ENCODE peak calls at places on chromosome 12, in nine cellular contexts. K is tibial artery, F is heart left ventricle, X is body of pancreas, O is trophoblast cell, Y is aorta, P is transverse colon, Z is testis, I is lung. N is an unnamed sample.

GRCh38 chr12:122980192-122981035 is at the start of gene ARL6IP4:
- DNase-seq in P (peak; percentile 70), F (peak; percentile 73), Y (peak; percentile 82), K (peak; percentile 73), O (peak; percentile 45), Z (peak; percentile 63), X (peak; percentile 63), I (peak; percentile 64), N (peak; percentile 63)

GRCh38 chr12:95066091-95066855 is 7.1 kb downstream of the NR2C1 start:
- DNase-seq in P (no peak), K (no peak), Y (no peak), Z (peak; percentile 80), X (no peak), I (no peak), F (no peak), O (no peak), N (no peak)

GRCh38 chr12:57485695-57486094 is 2.2 kb upstream of the MARS1 start:
- DNase-seq in X (no peak), I (no peak), K (no peak), Z (no peak), Y (no peak), O (no peak), P (no peak), F (no peak), N (no peak)

GRCh38 chr12:69421548-69421947 is 48.6 kb upstream of the FRS2 start:
- DNase-seq in O (no peak), P (no peak), Z (no peak), Y (no peak), I (no peak), X (no peak), F (no peak), K (no peak), N (no peak)

GRCh38 chr12:95859344-95859816 is 628 bp downstream of the SNRPF start:
- DNase-seq in X (no peak), O (no peak), P (no peak), Y (no peak), Z (no peak), F (no peak), I (no peak), K (no peak), N (peak; percentile 42)

GRCh38 chr12:114848661-114849060 is 164.7 kb upstream of the TBX3 start:
- DNase-seq in F (no peak), K (no peak), Z (peak; percentile 16), O (no peak), Y (no peak), P (no peak), X (no peak), I (no peak), N (no peak)

GRCh38 chr12:7749442-7749841 is 2.3 kb upstream of the CLEC4C start:
- DNase-seq in O (no peak), F (no peak), P (no peak), K (no peak), I (no peak), X (no peak), Y (no peak), Z (no peak), N (no peak)

GRCh38 chr12:13504736-13505135 is 308.2 kb downstream of the EMP1 start:
- DNase-seq in O (no peak), Z (no peak), P (no peak), K (no peak), I (no peak), F (no peak), X (no peak), Y (no peak), N (no peak)

GRCh38 chr12:120116443-120116791 is at the start of gene RAB35:
- DNase-seq in P (no peak), X (no peak), F (no peak), O (no peak), Y (no peak), I (no peak), K (no peak), Z (no peak), N (no peak)

GRCh38 chr12:25321772-25322171 is 71.0 kb upstream of the KRAS start:
- DNase-seq in P (no peak), K (no peak), Z (no peak), I (no peak), O (no peak), X (no peak), F (no peak), Y (no peak), N (no peak)

GRCh38 chr12:112007945-112008344 is 5.0 kb downstream of the TMEM116 start:
- DNase-seq in P (no peak), Y (no peak), K (no peak), O (no peak), X (no peak), I (no peak), F (no peak), Z (no peak), N (no peak)

GRCh38 chr12:74170645-74171477 is 366.8 kb upstream of the ATXN7L3B start:
- DNase-seq in O (no peak), F (no peak), I (no peak), P (no peak), Y (peak; percentile 36), X (no peak), K (no peak), Z (peak; percentile 16), N (no peak)

GRCh38 chr12:110600254-110600653 is 13.7 kb upstream of the TCTN1 start:
- DNase-seq in O (no peak), P (no peak), F (no peak), Y (no peak), K (no peak), I (no peak), X (no peak), Z (no peak), N (peak; percentile 42)

GRCh38 chr12:47520029-47520428 is 185.8 kb downstream of the RPAP3 start:
- DNase-seq in O (no peak), I (no peak), P (no peak), F (no peak), X (no peak), K (no peak), Z (no peak), Y (no peak), N (no peak)

GRCh38 chr12:47517122-47517521 is 188.7 kb downstream of the RPAP3 start:
- DNase-seq in O (no peak), Z (no peak), I (no peak), X (no peak), F (no peak), Y (no peak), K (no peak), P (no peak), N (no peak)
- H3K9me3 ChIP-seq in O (peaks cover 12% of the 10 kb centered on the region), Z (no peaks in the 10 kb centered on the region), I (peaks cover 3% of the 10 kb centered on the region), X (no peaks in the 10 kb centered on the region), F (peaks cover 10% of the 10 kb centered on the region), Y (peaks cover 4% of the 10 kb centered on the region), K (peaks cover 6% of the 10 kb centered on the region), P (no peaks in the 10 kb centered on the region), N (no peaks in the 10 kb centered on the region)

GRCh38 chr12:6271281-6271680 is 39.2 kb upstream of the PLEKHG6 start:
- DNase-seq in P (no peak), X (no peak), O (no peak), Y (no peak), F (no peak), K (no peak), I (no peak), Z (no peak), N (no peak)

GRCh38 chr12:6269986-6270385 is 40.5 kb upstream of the PLEKHG6 start:
- DNase-seq in O (no peak), F (no peak), I (no peak), K (no peak), Z (no peak), Y (no peak), X (no peak), P (no peak), N (no peak)

GRCh38 chr12:6273209-6273928 is 37.1 kb upstream of the PLEKHG6 start:
- DNase-seq in Z (peak; percentile 39), O (no peak), P (no peak), I (no peak), F (no peak), X (no peak), Y (no peak), K (no peak), N (peak; percentile 59)

GRCh38 chr12:6273931-6274687 is 36.4 kb upstream of the PLEKHG6 start:
- DNase-seq in O (peak; percentile 85), P (no peak), K (no peak), I (no peak), X (no peak), F (no peak), Z (peak; percentile 56), Y (no peak), N (no peak)

GRCh38 chr12:6272300-6273208 is 37.9 kb upstream of the PLEKHG6 start:
- DNase-seq in P (no peak), K (no peak), I (peak; percentile 72), Z (no peak), F (no peak), X (no peak), Y (no peak), O (peak; percentile 93), N (peak; percentile 70)
- H3K4me1 ChIP-seq in P (peaks cover 7% of the 10 kb centered on the region), K (peaks cover 12% of the 10 kb centered on the region), I (no peaks in the 10 kb centered on the region), Z (peaks cover 11% of the 10 kb centered on the region), F (peaks cover 12% of the 10 kb centered on the region), X (peaks cover 21% of the 10 kb centered on the region), Y (no peaks in the 10 kb centered on the region), O (peaks cover 21% of the 10 kb centered on the region), N (peaks cover 39% of the 10 kb centered on the region)

DNA sequence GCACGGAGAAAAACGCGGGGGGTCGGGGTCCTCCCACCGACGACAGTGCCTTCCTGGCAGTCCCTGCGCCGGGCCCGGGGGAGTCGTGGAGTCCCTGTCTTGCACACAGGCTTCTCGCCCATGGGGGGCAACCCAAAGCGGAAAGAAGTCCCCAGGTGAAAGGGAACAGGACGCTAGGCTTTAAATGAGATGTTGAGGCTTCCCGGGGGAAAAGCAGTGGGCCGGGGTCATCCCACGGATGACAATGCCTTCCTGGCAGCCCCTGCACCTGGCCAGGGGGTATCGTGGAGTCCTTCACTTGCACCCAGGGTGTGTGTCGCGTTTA is 162.9 kb upstream of the ALG10B start:
- DNase-seq in X (no peak), K (peak; percentile 53), O (no peak), Z (no peak), I (no peak), F (no peak), Y (no peak), P (no peak), N (no peak)
- H3K9me3 ChIP-seq in X (no peaks in the 10 kb centered on the region), K (no peaks in the 10 kb centered on the region), O (peaks cover 93% of the 10 kb centered on the region), Z (no peaks in the 10 kb centered on the region), I (no peaks in the 10 kb centered on the region), F (peaks cover 9% of the 10 kb centered on the region), Y (no peaks in the 10 kb centered on the region), P (no peaks in the 10 kb centered on the region), N (no peaks in the 10 kb centered on the region)

GRCh38 chr12:26847431-26847830 is 14.4 kb upstream of the ITPR2 start:
- DNase-seq in Z (no peak), I (no peak), P (no peak), F (no peak), Y (no peak), O (peak; percentile 87), X (no peak), K (no peak), N (no peak)

GRCh38 chr12:26846419-26846818 is 13.4 kb upstream of the ITPR2 start:
- DNase-seq in K (no peak), Y (no peak), I (no peak), F (no peak), Z (no peak), X (no peak), O (peak; percentile 61), P (no peak), N (no peak)

GRCh38 chr12:26845984-26846383 is 13.0 kb upstream of the ITPR2 start:
- DNase-seq in P (no peak), K (no peak), F (no peak), O (peak; percentile 89), X (peak; percentile 20), I (peak; percentile 44), Z (peak; percentile 67), Y (no peak), N (no peak)

GRCh38 chr12:26845057-26845666 is 12.2 kb upstream of the ITPR2 start:
- DNase-seq in K (peak; percentile 67), Y (peak; percentile 77), X (peak; percentile 65), I (peak; percentile 54), P (peak; percentile 61), F (peak; percentile 65), O (peak; percentile 61), Z (peak; percentile 67), N (peak; percentile 50)

GRCh38 chr12:26848156-26848825 is 15.3 kb upstream of the ITPR2 start:
- DNase-seq in P (no peak), Y (no peak), O (peak; percentile 30), K (no peak), F (no peak), X (no peak), I (no peak), Z (no peak), N (no peak)
- H3K4me1 ChIP-seq in P (peaks cover 7% of the 10 kb centered on the region), Y (no peaks in the 10 kb centered on the region), O (no peaks in the 10 kb centered on the region), K (peaks cover 20% of the 10 kb centered on the region), F (peaks cover 13% of the 10 kb centered on the region), X (peaks cover 16% of the 10 kb centered on the region), I (peaks cover 11% of the 10 kb centered on the region), Z (peaks cover 14% of the 10 kb centered on the region), N (no peaks in the 10 kb centered on the region)